ENCODE peak calls at places on chromosome 10, in four cellular contexts. V is GM23248, R is OCI-LY7, X is IMR-90. G is an unnamed sample.

GRCh38 chr10:93357680-93358079 is 124.5 kb downstream of the MYOF start:
- DNase-seq in V (peak; percentile 62), R (peak; percentile 48), X (peak; percentile 32), G (no peak)

GRCh38 chr10:50480054-50481007 is 143.4 kb downstream of the SGMS1 start:
- DNase-seq in V (no peak), R (no peak), X (no peak), G (no peak)

GRCh38 chr10:6409982-6410694 is 169.9 kb downstream of the PRKCQ start:
- DNase-seq in V (peak; percentile 78), R (no peak), X (peak; percentile 76), G (no peak)

GRCh38 chr10:49173201-49173772 is 14.9 kb downstream of the TMEM273 start:
- DNase-seq in V (no peak), R (no peak), X (no peak), G (peak; percentile 39)

GRCh38 chr10:83606275-83606674 is 533.0 kb upstream of the GHITM start:
- DNase-seq in V (no peak), R (no peak), X (no peak), G (no peak)

GRCh38 chr10:102741848-102742247 is 1.9 kb upstream of the WBP1L start:
- DNase-seq in V (no peak), R (no peak), X (no peak), G (no peak)

GRCh38 chr10:117968354-117969182 is 78.2 kb downstream of the RAB11FIP2 start:
- DNase-seq in V (peak; percentile 4), R (no peak), X (no peak), G (no peak)

GRCh38 chr10:130369645-130370381 is 233.6 kb downstream of the GLRX3 start:
- DNase-seq in V (no peak), R (no peak), X (no peak), G (no peak)

GRCh38 chr10:109898666-109899577 is 24.4 kb downstream of the XPNPEP1 start:
- DNase-seq in V (peak; percentile 57), R (no peak), X (peak; percentile 55), G (peak; percentile 80)

GRCh38 chr10:37448161-37448560 is 322.8 kb downstream of the ANKRD30A start:
- DNase-seq in V (no peak), R (no peak), X (no peak), G (no peak)

GRCh38 chr10:132422931-132423813 is 26.2 kb downstream of the PWWP2B start:
- DNase-seq in V (no peak), R (peak; percentile 78), X (no peak), G (no peak)

GRCh38 chr10:3395487-3395886 is 222.9 kb upstream of the PITRM1 start:
- DNase-seq in V (no peak), R (peak; percentile 3), X (no peak), G (no peak)

GRCh38 chr10:72062341-72062740 is 26.0 kb downstream of the SPOCK2 start:
- DNase-seq in V (no peak), R (no peak), X (no peak), G (peak; percentile 84)

GRCh38 chr10:70680899-70681730 is 8.8 kb downstream of the ADAMTS14 start:
- DNase-seq in V (no peak), R (no peak), X (no peak), G (peak; percentile 53)

GRCh38 chr10:105502076-105502475 is 861.0 kb downstream of the SORCS3 start:
- DNase-seq in V (no peak), R (no peak), X (no peak), G (no peak)

GRCh38 chr10:642186-642890 is 47.1 kb downstream of the DIP2C start:
- DNase-seq in V (no peak), R (no peak), X (no peak), G (peak; percentile 60)

GRCh38 chr10:35640474-35640873 is 1.6 kb downstream of the FZD8 start:
- DNase-seq in V (peak; percentile 91), R (peak; percentile 65), X (peak; percentile 76), G (peak; percentile 96)

DNA sequence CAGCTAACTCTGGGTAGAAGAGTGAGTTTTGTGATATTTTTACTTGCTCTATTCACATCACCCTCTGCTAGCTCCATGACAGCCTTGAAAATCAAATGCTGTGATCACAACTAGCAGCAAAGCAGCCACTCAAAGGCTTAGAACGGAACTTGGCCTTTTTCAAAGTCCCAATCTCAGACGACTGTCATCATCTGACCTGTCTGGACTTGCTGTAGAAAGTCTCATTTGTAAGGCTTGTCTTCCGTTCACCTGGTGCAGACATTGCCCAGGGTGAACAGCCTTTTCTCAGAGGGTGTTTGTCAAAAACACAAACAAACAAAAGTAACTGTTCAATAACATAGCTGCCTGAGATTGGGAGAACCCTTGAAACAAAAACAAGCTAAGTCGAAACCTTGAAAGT is 458.9 kb upstream of the ADARB2 start:
- DNase-seq in V (no peak), R (no peak), X (no peak), G (no peak)
- H2AFZ ChIP-seq in V (no peak overlapping the region), R (no peak overlapping the region), X (no peak overlapping the region), G (no peak overlapping the region)

GRCh38 chr10:74706966-74707365 is 119.4 kb upstream of the KAT6B start:
- DNase-seq in V (no peak), R (no peak), X (no peak), G (no peak)

GRCh38 chr10:74705361-74705980 is 120.9 kb upstream of the KAT6B start:
- DNase-seq in V (no peak), R (no peak), X (no peak), G (no peak)

DNA sequence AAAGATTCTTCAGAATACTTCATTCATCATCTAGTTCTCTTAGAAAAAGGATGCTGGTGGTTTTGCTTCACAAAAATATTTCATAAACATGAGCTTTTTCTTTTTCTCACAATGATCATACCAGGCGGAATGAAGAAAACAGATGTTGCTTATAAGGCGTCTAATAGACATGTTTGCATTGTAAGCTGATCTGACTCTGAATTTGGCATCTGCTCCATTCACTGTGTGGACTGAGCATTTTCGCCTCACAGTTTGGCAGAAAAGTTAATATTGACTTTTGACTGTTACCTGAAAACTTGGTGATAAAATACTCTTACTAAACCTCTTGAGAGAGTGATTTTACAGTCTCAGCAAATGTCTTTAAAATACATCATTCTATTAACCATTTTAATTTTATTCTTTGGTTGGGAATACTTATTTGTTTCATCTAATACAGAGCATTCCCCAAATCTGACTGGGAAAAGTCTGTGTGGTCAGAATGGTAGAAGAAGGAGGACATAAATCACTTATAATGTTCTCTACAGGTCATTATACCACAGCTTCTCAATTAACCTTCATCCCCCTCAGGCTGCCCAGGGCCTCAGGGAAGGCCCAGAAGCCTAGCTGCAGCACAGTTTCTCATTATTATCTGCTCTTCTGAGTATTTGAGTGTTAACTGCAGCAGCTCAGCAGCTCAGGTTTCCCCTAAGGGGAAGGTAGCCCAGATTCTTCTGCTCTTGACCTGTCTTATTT is 121.6 kb upstream of the KAT6B start:
- DNase-seq in V (no peak), R (no peak), X (peak; percentile 30), G (peak; percentile 31)
- H3K27ac ChIP-seq in V (no peak overlapping the region), R (no peak overlapping the region), X (no peak overlapping the region), G (no peak overlapping the region)

GRCh38 chr10:89029785-89030437 is 39.3 kb downstream of the FAS start:
- DNase-seq in V (peak; percentile 80), R (peak; percentile 77), X (peak; percentile 84), G (no peak)

GRCh38 chr10:89029201-89029600 is 38.6 kb downstream of the FAS start:
- DNase-seq in V (peak; percentile 33), R (no peak), X (no peak), G (no peak)

DNA sequence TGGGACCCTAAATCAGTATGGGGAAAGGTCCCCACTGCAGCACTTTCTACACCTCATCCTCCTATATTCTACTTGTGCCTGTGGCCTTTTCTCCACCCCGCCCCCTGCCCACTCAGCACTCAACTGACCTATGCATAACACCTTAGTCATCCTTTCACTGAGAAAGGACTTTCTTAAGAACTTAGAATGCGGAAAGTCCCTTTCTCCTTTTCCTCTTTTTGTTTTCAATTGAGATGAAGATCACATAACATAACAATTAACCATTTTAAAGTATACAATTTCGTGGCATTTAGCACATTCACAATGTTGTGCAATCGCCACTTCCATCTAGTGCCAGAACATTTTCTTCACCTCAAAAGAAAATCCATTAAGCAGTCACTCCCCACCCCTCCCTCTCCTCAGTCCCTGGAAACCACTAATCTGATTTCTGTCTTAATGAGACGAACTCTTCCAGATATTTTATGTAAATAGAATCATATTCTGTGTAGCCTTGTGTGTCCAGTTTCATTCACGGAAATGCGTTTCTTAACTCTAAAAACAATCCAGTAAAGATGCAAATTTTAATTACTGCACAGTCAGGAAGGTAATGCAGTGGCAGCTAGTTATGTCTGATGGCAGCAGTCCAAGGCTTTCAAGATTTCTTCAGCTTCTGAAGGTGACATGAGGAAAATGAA is 41.7 kb downstream of the FAS start:
- DNase-seq in V (peak; percentile 93), R (no peak), X (peak; percentile 91), G (no peak)
- H2AFZ ChIP-seq in V (peak overlapping the region; percentile 8), R (peak overlapping the region; percentile 27), X (no peak overlapping the region), G (no peak overlapping the region)

DNA sequence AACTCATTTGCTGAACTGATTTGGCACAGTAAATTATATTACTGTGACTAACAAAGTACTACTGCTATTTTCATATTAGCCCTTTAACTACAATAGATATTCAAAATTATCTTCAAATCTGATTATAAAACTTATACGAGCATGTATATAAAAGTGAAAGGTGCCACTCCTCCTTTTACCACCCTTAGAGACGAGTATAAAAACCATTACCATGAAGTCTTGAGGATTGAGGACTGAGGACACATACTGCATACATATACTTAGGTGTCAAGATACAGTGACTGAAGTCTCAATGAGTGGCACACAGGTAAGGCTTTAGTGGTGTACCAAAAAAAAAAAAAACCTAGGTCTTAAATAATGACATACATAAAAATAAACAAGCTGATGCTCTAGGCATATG is 98.6 kb downstream of the DNAJC1 start:
- DNase-seq in V (no peak), R (no peak), X (no peak), G (no peak)
- H3K27ac ChIP-seq in V (no peak overlapping the region), R (no peak overlapping the region), X (no peak overlapping the region), G (no peak overlapping the region)

GRCh38 chr10:62742447-62743105 is 61.9 kb upstream of the ADO start:
- DNase-seq in V (no peak), R (peak; percentile 43), X (peak; percentile 8), G (no peak)
- H2AFZ ChIP-seq in V (no peak overlapping the region), R (no peak overlapping the region), X (peak overlapping the region; percentile 29), G (no peak overlapping the region)

GRCh38 chr10:122142652-122143237 is 128.4 kb upstream of the BTBD16 start:
- DNase-seq in V (no peak), R (peak; percentile 15), X (no peak), G (peak; percentile 80)
- H3K27ac ChIP-seq in V (peak overlapping the region; percentile 90), R (no peak overlapping the region), X (no peak overlapping the region), G (peak overlapping the region; percentile 90)

GRCh38 chr10:119445935-119446317 is 96.6 kb downstream of the RGS10 start:
- DNase-seq in V (no peak), R (no peak), X (no peak), G (no peak)

GRCh38 chr10:119443441-119443840 is 99.1 kb downstream of the RGS10 start:
- DNase-seq in V (no peak), R (no peak), X (no peak), G (no peak)

GRCh38 chr10:119445311-119445934 is 97.1 kb downstream of the RGS10 start:
- DNase-seq in V (peak; percentile 78), R (peak; percentile 82), X (peak; percentile 74), G (peak; percentile 98)

GRCh38 chr10:119443970-119444660 is 98.4 kb downstream of the RGS10 start:
- DNase-seq in V (no peak), R (no peak), X (no peak), G (peak; percentile 79)

GRCh38 chr10:119444866-119445265 is 97.7 kb downstream of the RGS10 start:
- DNase-seq in V (no peak), R (no peak), X (no peak), G (no peak)
- H2AFZ ChIP-seq in V (no peak overlapping the region), R (no peak overlapping the region), X (no peak overlapping the region), G (no peak overlapping the region)